ENCODE peak calls at places on chromosomes 12 and 14, in eight cellular contexts. O is IMR-90, T is A549, B is suprapubic skin, V is uterus, R is testis, Z is ovary, U is stomach. D is an unnamed sample.

GRCh38 chr14:20631023-20631820 is 10.3 kb downstream of the OR6S1 start:
- DNase-seq in U (peak), B (no peak), R (peak), Z (peak), T (peak), V (peak), O (peak), D (no peak)

GRCh38 chr12:117686911-117687377 is 281.8 kb downstream of the KSR2 start:
- DNase-seq in B (peak), V (peak), U (no peak), R (no peak), O (no peak), Z (no peak), T (peak), D (no peak)

GRCh38 chr14:52012635-52013034 is 23.3 kb downstream of the RTRAF start:
- DNase-seq in B (no peak), T (no peak), Z (peak), V (peak), O (no peak), R (no peak), U (no peak), D (no peak)

GRCh38 chr12:1716215-1716862 is 25.5 kb downstream of the ADIPOR2 start:
- DNase-seq in B (no peak), U (no peak), R (no peak), Z (no peak), V (no peak), O (peak), T (no peak), D (no peak)

GRCh38 chr12:104567832-104568490 is 111.2 kb downstream of the CHST11 start:
- DNase-seq in O (no peak), T (no peak), R (no peak), U (no peak), V (no peak), Z (no peak), B (no peak), D (no peak)

GRCh38 chr14:84017533-84017932 is 1512.4 kb upstream of the FLRT2 start:
- DNase-seq in Z (no peak), T (no peak), R (no peak), U (no peak), B (no peak), O (no peak), V (no peak), D (no peak)

GRCh38 chr12:92740421-92740820 is 37.6 kb downstream of the PLEKHG7 start:
- DNase-seq in B (no peak), T (no peak), Z (no peak), V (no peak), U (no peak), O (no peak), R (no peak), D (no peak)

GRCh38 chr12:57237952-57238853 is 8.7 kb downstream of the SHMT2 start:
- DNase-seq in Z (no peak), R (no peak), B (no peak), U (no peak), O (no peak), V (no peak), T (no peak), D (no peak)

GRCh38 chr14:71765505-71765904 is 166.7 kb upstream of the RGS6 start:
- DNase-seq in T (no peak), R (no peak), B (no peak), Z (no peak), V (no peak), O (no peak), U (no peak), D (no peak)

GRCh38 chr14:50058112-50058511 is 58.3 kb downstream of the VCPKMT start:
- DNase-seq in R (no peak), Z (no peak), U (no peak), V (no peak), T (no peak), B (no peak), O (no peak), D (no peak)

GRCh38 chr14:105013150-105013787 is 7.6 kb downstream of the CDCA4 start:
- DNase-seq in V (no peak), Z (no peak), B (no peak), R (no peak), T (no peak), O (peak), U (no peak), D (no peak)

GRCh38 chr12:116201359-116201758 is 76.1 kb downstream of the MED13L start:
- DNase-seq in V (no peak), U (no peak), O (no peak), R (no peak), Z (no peak), B (no peak), T (no peak), D (no peak)
- TF ChIP-seq POLR2A in V (no peak), U (no peak), O (no peak), R (no peak), Z (no peak), B (no peak), T (no peak), D (no peak)

DNA sequence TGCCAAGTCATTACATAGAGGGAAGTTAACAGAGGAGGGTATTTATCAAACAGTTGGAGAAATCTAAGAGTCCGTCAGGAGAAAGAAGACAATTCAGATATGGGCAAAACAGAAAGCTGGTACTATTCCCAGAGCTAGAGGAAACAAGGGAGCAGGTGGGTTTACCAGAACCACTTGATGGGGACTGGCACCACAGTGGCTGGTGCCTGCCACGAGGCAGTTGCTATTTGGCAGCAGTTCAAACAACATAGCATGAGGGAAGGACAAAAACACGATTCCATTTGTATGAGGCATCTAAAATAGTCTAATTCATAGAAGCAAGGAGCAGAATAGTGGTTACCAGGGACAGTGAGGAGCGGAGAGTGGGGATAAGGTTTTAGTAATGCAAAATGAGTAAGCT is 24.6 kb upstream of the KLRD1 start:
- DNase-seq in O (no peak), U (no peak), R (no peak), Z (no peak), B (no peak), V (no peak), T (no peak), D (no peak)
- H3K4me3 ChIP-seq in O (no peak), U (no peak), R (no peak), Z (no peak), B (no peak), V (no peak), T (no peak), D (no peak)

GRCh38 chr12:52120951-52121847 is 41.7 kb downstream of the SMIM41 start:
- DNase-seq in R (no peak), B (no peak), O (peak), U (no peak), T (no peak), V (no peak), Z (no peak), D (no peak)

GRCh38 chr12:52121848-52122838 is 42.6 kb downstream of the SMIM41 start:
- DNase-seq in B (no peak), R (peak), O (peak), U (peak), Z (peak), V (no peak), T (peak), D (no peak)

GRCh38 chr12:52122904-52123303 is 43.4 kb downstream of the SMIM41 start:
- DNase-seq in V (no peak), T (no peak), U (no peak), B (no peak), O (no peak), Z (no peak), R (no peak), D (no peak)

GRCh38 chr12:52125499-52125900 is 46.0 kb downstream of the SMIM41 start:
- DNase-seq in U (no peak), O (no peak), T (no peak), R (no peak), B (no peak), V (no peak), Z (no peak), D (peak)

DNA sequence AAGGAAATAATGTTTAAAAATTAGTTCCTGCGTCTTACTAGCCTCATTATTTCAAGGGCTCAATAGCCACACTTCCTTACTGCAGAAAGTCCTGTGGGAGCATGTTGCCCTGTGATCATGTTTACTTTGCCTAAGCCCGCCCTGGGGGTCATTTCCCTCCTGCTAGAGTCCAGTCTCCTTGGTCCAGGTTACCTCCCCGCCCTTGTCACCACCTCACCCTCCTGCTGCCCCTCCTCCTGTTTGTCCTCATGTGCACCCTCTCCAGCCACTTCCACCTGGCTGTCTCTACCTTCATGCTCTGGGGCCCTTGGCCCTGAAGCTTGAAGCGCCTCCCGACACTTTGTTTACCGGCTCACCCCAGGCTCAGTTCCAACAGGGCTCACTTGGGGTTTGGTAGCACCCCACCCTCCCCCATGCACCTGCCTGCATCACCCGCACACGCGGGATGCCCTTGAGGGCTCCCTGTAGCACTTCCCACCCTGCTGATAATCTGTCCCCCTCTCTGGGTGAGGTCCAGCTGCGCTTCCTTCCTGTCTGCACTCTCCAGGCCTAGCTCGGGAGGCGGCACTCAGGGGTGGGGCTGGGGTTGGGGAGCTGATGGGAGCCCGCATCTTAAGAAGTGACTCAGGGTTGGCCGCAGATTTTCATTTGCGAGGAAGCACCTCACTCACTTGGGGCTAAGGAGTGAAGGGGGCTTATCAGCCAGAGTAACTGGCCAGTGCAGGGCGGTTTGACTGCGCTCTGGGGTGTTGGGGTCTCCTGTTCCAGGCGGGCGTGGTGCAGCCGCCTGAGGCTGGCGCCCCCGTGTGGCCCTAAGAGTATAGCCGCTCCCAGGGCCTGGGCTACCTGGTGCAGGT is 40.1 kb downstream of the SMIM41 start:
- DNase-seq in R (peak), V (no peak), T (peak), B (no peak), O (no peak), U (peak), Z (no peak), D (no peak)
- TF ChIP-seq POLR2A in R (no peak), V (no peak), T (no peak), B (no peak), O (no peak), U (no peak), Z (no peak), D (no peak)

DNA sequence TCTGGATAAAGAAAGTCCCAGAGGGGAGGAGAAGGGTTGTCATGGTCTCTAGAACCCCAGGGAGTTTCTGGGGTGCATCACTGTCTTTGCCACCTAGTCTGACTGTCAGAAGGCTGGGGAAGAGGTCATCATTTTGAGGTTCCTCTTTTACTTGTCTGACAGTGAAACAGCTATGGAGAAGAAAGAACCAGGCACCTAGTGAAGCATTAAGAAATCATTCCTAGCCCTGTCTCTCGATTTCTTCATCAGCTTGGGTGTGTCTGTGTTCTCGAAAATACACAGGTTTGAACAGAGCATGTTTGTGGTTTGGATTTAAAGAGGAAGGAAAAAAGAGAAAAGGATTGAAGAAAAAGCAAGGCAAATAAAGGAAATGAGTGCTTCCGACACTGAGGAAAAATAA is 158.7 kb upstream of the LRIG3 start:
- DNase-seq in V (no peak), T (no peak), O (no peak), U (no peak), Z (no peak), B (no peak), R (no peak), D (no peak)
- H3K4me3 ChIP-seq in V (no peak), T (no peak), O (no peak), U (no peak), Z (no peak), B (peak), R (no peak), D (no peak)

DNA sequence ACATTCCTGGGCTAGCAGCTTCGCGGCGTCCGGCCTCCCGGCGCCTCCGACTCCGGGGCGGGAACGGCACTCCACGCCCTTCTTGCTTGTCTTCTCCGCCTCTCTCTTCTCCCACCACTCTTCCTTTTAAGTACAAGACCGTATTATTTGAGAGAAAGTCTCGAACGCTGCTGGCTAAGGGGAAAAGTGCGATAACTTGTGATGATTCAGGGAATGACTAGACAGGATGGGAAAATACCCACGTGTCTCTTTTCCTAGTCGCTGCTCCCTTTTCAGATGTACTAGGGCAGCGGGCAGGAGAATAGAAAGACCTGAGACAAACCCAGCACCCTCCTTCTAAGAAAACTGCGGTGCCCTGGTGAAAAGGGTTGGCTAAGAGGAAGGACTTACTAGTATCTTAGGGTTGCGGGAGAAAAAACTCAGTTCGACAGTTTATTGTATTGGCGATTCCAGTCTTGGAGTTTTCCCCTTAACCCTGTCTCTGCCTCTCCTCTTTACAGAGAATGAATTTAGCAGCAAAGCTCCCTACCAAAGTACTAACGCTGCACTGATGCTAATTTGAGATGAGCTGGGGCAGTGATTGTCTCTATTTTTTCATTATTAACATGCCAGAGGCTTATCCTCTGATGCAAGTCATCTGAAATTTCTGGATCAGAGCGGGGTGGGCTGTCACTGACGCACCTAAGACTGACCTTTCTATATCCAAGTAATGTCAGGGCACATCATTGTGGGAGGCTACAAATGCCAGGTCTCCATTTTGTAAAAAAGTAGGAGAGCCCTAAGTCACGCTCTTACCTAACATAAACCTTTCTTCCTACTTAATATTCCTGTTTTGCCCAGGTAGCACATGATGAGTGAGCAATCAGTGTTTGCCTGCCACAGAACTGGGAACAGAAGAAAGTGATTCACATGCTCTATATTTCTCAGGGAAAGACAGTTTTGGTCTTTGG is 810 bp upstream of the PAWR start:
- DNase-seq in B (no peak), R (peak), O (peak), T (peak), U (no peak), Z (no peak), V (no peak), D (no peak)
- TF ChIP-seq POLR2A in B (no peak), R (no peak), O (peak), T (no peak), U (no peak), Z (peak), V (no peak), D (no peak)

DNA sequence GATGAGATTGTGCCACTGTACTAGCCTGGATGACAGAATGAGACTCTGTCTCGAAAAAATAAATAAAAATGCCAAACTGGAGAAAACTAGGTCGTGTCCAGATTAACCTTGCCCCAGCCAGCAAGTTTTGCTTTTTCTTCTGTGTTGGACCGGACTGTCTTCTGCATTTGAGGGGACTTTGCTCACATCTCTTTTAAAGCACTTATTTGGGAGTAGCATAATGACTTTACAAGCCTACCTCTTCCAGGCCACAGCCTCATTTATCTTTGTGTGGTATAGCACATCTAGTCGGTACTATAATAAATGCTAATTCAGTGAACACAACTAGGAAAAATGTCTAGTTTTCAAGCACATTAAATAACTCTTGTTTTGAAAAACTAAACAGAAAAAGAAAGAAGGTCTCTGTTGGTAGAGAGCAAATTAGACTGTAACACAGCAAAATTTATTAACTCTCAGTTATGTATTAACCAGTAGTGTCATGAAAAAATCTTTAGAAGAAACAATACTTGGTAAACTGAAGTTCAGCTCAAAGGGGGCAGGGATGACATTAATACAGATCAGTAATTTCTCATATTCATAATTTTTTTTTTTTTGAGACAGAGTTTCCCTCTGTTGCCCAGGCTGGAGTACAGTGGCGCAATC is 52.0 kb downstream of the WDHD1 start:
- DNase-seq in Z (no peak), U (no peak), R (no peak), V (no peak), T (no peak), O (no peak), B (no peak), D (no peak)
- H3K4me3 ChIP-seq in Z (no peak), U (no peak), R (no peak), V (no peak), T (no peak), O (no peak), B (no peak), D (no peak)

DNA sequence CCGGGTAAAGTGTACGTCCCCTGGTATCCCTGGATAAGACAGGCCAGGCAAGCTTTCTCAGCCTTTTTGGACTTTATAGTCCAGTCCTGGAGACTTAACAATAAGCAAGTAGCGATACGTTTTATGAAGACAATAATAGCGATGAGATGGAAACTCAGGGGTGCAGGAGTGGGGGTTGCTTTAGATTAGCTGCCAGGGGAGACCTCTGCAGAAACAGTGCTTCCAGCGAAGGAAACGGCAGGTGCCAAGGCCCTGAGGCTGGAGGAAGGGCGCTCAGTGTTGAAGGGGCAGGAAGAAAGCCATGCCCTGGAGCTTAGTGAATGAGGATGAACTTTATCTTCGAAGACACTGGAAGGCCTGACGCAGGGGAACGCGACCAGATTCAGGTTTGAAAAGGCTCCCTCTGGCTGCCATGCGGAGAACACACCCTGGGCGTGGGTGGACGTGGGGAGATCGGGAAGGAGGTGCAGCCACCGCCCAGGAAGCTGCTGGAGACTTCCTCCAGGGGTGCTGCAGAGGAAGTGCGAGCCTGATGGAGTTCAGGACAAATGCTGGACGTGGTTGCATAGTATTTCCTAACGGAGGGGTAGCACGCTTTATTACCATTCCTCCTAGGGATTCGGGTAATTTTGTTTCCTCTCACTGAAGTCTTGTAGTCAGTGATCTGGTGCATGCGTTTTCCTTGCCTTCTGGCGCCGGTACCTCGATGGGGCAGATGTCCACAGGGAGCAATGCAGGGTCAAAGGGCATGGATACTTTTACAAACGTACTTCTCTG is 26.1 kb upstream of the UBC start:
- DNase-seq in V (peak), B (peak), U (peak), R (peak), T (peak), O (peak), Z (peak), D (peak)
- TF ChIP-seq POLR2A in V (peak), B (no peak), U (no peak), R (no peak), T (peak), O (no peak), Z (no peak), D (no peak)